ENCODE peak calls at places on chromosomes 6 and 20, in seven cellular contexts. One of them, this sample, is unnamed.

GRCh38 chr6:52049252-52050050 is 38.0 kb downstream of the PKHD1 start:
- DNase-seq in stomach: no peak
- DNase-seq in neural progenitor cell: peak
- DNase-seq in psoas muscle: no peak
- DNase-seq in cardiac fibroblast: peak
- DNase-seq in brain microvascular endothelial cell: peak
- DNase-seq in CD8-positive, alpha-beta T cell: no peak
- DNase-seq in this sample: peak

GRCh38 chr20:3239867-3240775 is 1.1 kb upstream of the SLC4A11 start:
- DNase-seq in stomach: no peak
- DNase-seq in CD8-positive, alpha-beta T cell: no peak
- DNase-seq in brain microvascular endothelial cell: no peak
- DNase-seq in cardiac fibroblast: no peak
- DNase-seq in neural progenitor cell: peak
- DNase-seq in psoas muscle: no peak
- DNase-seq in this sample: no peak

GRCh38 chr6:138722425-138723371 is 50.9 kb upstream of the CCDC28A start:
- DNase-seq in stomach: no peak
- DNase-seq in CD8-positive, alpha-beta T cell: no peak
- DNase-seq in neural progenitor cell: peak
- DNase-seq in cardiac fibroblast: peak
- DNase-seq in psoas muscle: no peak
- DNase-seq in brain microvascular endothelial cell: peak
- DNase-seq in this sample: peak

GRCh38 chr20:49385471-49385870 is 97.0 kb downstream of the KCNB1 start:
- DNase-seq in neural progenitor cell: peak
- DNase-seq in brain microvascular endothelial cell: peak
- DNase-seq in CD8-positive, alpha-beta T cell: no peak
- DNase-seq in psoas muscle: no peak
- DNase-seq in stomach: no peak
- DNase-seq in cardiac fibroblast: peak
- DNase-seq in this sample: no peak

GRCh38 chr20:18377896-18378481 is 88.8 kb downstream of the DZANK1 start:
- DNase-seq in stomach: no peak
- DNase-seq in brain microvascular endothelial cell: no peak
- DNase-seq in psoas muscle: no peak
- DNase-seq in neural progenitor cell: no peak
- DNase-seq in cardiac fibroblast: no peak
- DNase-seq in CD8-positive, alpha-beta T cell: no peak
- DNase-seq in this sample: no peak

GRCh38 chr20:4573564-4574355 is 147.9 kb upstream of the PRND start:
- DNase-seq in CD8-positive, alpha-beta T cell: no peak
- DNase-seq in psoas muscle: no peak
- DNase-seq in neural progenitor cell: no peak
- DNase-seq in cardiac fibroblast: peak
- DNase-seq in brain microvascular endothelial cell: peak
- DNase-seq in stomach: no peak
- DNase-seq in this sample: peak

GRCh38 chr20:8837396-8837795 is 231.5 kb upstream of the PLCB4 start:
- DNase-seq in CD8-positive, alpha-beta T cell: no peak
- DNase-seq in brain microvascular endothelial cell: peak
- DNase-seq in stomach: no peak
- DNase-seq in cardiac fibroblast: no peak
- DNase-seq in psoas muscle: no peak
- DNase-seq in neural progenitor cell: no peak
- DNase-seq in this sample: no peak

GRCh38 chr6:168789699-168790098 is 348.7 kb downstream of the SMOC2 start:
- DNase-seq in neural progenitor cell: no peak
- DNase-seq in CD8-positive, alpha-beta T cell: no peak
- DNase-seq in brain microvascular endothelial cell: no peak
- DNase-seq in psoas muscle: no peak
- DNase-seq in cardiac fibroblast: no peak
- DNase-seq in stomach: no peak
- DNase-seq in this sample: no peak

GRCh38 chr6:145028144-145028818 is 707.0 kb downstream of the EPM2A start:
- DNase-seq in psoas muscle: no peak
- DNase-seq in cardiac fibroblast: peak
- DNase-seq in CD8-positive, alpha-beta T cell: no peak
- DNase-seq in stomach: no peak
- DNase-seq in neural progenitor cell: peak
- DNase-seq in brain microvascular endothelial cell: peak
- DNase-seq in this sample: no peak

GRCh38 chr20:20549699-20550098 is 162.7 kb downstream of the RALGAPA2 start:
- DNase-seq in neural progenitor cell: no peak
- DNase-seq in cardiac fibroblast: peak
- DNase-seq in stomach: no peak
- DNase-seq in CD8-positive, alpha-beta T cell: no peak
- DNase-seq in psoas muscle: no peak
- DNase-seq in brain microvascular endothelial cell: peak
- DNase-seq in this sample: no peak

GRCh38 chr6:167154895-167155294 is 2.9 kb downstream of the GPR31 start:
- DNase-seq in stomach: no peak
- DNase-seq in brain microvascular endothelial cell: no peak
- DNase-seq in neural progenitor cell: no peak
- DNase-seq in CD8-positive, alpha-beta T cell: no peak
- DNase-seq in cardiac fibroblast: no peak
- DNase-seq in psoas muscle: no peak
- DNase-seq in this sample: no peak

GRCh38 chr6:168562576-168563151 is 121.7 kb downstream of the SMOC2 start:
- DNase-seq in CD8-positive, alpha-beta T cell: no peak
- DNase-seq in stomach: no peak
- DNase-seq in brain microvascular endothelial cell: no peak
- DNase-seq in psoas muscle: no peak
- DNase-seq in neural progenitor cell: no peak
- DNase-seq in cardiac fibroblast: no peak
- DNase-seq in this sample: no peak

GRCh38 chr6:88105741-88106340 is 58.2 kb downstream of the SPACA1 start:
- DNase-seq in neural progenitor cell: no peak
- DNase-seq in brain microvascular endothelial cell: peak
- DNase-seq in cardiac fibroblast: no peak
- DNase-seq in psoas muscle: no peak
- DNase-seq in stomach: no peak
- DNase-seq in CD8-positive, alpha-beta T cell: no peak
- DNase-seq in this sample: no peak

GRCh38 chr6:111850288-111850937 is 22.8 kb downstream of the FYN start:
- DNase-seq in psoas muscle: no peak
- DNase-seq in neural progenitor cell: no peak
- DNase-seq in cardiac fibroblast: no peak
- DNase-seq in CD8-positive, alpha-beta T cell: no peak
- DNase-seq in brain microvascular endothelial cell: no peak
- DNase-seq in stomach: no peak
- DNase-seq in this sample: no peak

GRCh38 chr6:105270511-105270910 is 90.7 kb upstream of the POPDC3 start:
- DNase-seq in psoas muscle: no peak
- DNase-seq in cardiac fibroblast: no peak
- DNase-seq in stomach: no peak
- DNase-seq in neural progenitor cell: no peak
- DNase-seq in brain microvascular endothelial cell: no peak
- DNase-seq in CD8-positive, alpha-beta T cell: no peak
- DNase-seq in this sample: no peak

GRCh38 chr6:134577998-134578397 is 260.1 kb upstream of the SGK1 start:
- DNase-seq in neural progenitor cell: peak
- DNase-seq in stomach: no peak
- DNase-seq in psoas muscle: no peak
- DNase-seq in cardiac fibroblast: peak
- DNase-seq in brain microvascular endothelial cell: peak
- DNase-seq in CD8-positive, alpha-beta T cell: no peak
- DNase-seq in this sample: no peak

GRCh38 chr6:130846507-130846906 is 19.3 kb downstream of the SMLR1 start:
- DNase-seq in cardiac fibroblast: no peak
- DNase-seq in psoas muscle: no peak
- DNase-seq in neural progenitor cell: no peak
- DNase-seq in stomach: no peak
- DNase-seq in CD8-positive, alpha-beta T cell: no peak
- DNase-seq in brain microvascular endothelial cell: no peak
- DNase-seq in this sample: no peak

GRCh38 chr6:130847546-130847945 is 20.3 kb downstream of the SMLR1 start:
- DNase-seq in psoas muscle: no peak
- DNase-seq in CD8-positive, alpha-beta T cell: no peak
- DNase-seq in neural progenitor cell: no peak
- DNase-seq in stomach: no peak
- DNase-seq in cardiac fibroblast: no peak
- DNase-seq in brain microvascular endothelial cell: no peak
- DNase-seq in this sample: no peak

GRCh38 chr6:130841128-130841728 is 14.0 kb downstream of the SMLR1 start:
- DNase-seq in psoas muscle: no peak
- DNase-seq in stomach: no peak
- DNase-seq in cardiac fibroblast: no peak
- DNase-seq in brain microvascular endothelial cell: no peak
- DNase-seq in CD8-positive, alpha-beta T cell: no peak
- DNase-seq in neural progenitor cell: no peak
- DNase-seq in this sample: peak

GRCh38 chr6:130840050-130840449 is 12.8 kb downstream of the SMLR1 start:
- DNase-seq in CD8-positive, alpha-beta T cell: no peak
- DNase-seq in stomach: no peak
- DNase-seq in cardiac fibroblast: no peak
- DNase-seq in psoas muscle: no peak
- DNase-seq in neural progenitor cell: no peak
- DNase-seq in brain microvascular endothelial cell: no peak
- DNase-seq in this sample: no peak

DNA sequence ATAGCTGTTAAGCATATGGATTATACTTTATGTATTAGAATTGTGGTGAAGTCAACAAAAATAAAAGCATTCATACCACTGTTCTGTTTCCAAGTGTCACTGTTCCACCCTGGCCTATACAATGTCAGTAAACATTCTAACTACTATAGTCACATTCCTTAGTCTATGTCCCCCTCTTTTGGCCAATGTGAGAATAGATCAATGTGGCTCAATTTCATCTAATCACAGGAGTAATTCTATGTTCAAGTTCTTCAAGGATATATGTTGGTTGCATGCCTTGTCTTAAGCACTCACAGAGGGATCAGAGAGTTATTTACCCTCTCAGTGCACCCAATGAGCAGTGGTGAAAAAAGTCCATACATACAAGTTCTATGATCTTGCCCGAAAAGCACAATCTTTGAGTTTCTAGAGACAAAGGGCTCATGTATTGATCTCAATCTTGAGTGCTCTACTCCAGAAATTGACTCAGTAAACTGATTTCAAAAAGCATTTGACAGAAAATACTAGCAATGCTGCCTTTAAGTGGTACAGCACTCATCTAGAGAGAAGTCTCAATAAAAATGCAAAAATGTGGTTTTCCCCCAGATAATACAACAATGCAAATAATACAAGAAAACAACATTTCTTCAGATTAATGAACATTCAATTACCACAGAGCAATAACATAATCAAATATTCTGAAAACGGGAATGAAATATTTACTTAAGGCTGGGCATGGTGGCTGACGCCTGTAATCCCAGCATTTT is 16.5 kb downstream of the SMLR1 start:
- DNase-seq in brain microvascular endothelial cell: peak
- DNase-seq in CD8-positive, alpha-beta T cell: peak
- DNase-seq in cardiac fibroblast: peak
- DNase-seq in stomach: no peak
- DNase-seq in psoas muscle: no peak
- DNase-seq in neural progenitor cell: peak
- DNase-seq in this sample: peak
- TF ChIP-seq CTCF in brain microvascular endothelial cell: peak
- TF ChIP-seq CTCF in CD8-positive, alpha-beta T cell: peak
- TF ChIP-seq CTCF in cardiac fibroblast: peak
- TF ChIP-seq CTCF in stomach: peak
- TF ChIP-seq CTCF in psoas muscle: peak
- TF ChIP-seq CTCF in neural progenitor cell: peak
- TF ChIP-seq CTCF in this sample: peak

DNA sequence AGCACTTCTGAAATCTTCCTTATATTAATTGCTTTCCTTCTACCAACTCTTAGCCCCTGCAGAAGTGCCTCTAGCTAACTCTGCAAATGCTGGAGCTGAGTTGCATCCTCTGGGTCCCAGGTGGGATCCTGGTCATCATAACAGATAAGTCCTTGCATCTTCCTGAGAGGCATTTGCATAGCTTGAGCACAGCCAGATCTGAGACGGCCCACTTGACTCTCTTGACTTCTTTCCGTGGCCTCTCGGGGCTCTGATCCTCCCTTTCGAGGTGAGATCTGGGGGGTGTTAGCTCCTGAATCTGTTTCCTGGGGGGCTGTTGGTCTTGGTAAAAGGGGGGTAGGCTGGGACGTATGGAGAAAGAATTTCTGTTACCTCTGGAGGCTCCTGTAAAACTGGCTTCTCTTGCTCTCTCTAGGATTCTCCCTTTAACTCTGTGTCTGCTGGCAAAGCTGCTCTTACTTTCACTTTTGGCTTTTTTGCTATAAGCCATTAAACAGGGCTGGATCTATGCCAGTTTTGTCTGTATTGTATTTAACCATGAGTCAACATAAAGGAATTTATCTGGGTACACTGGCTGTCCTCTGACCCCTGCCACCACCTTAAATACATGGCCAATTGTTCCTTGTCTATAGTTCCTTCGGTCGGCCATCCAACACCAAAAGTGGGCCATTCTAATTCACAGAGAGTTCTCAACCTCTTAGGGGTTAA is 223.1 kb upstream of the SYNCRIP start:
- DNase-seq in brain microvascular endothelial cell: peak
- DNase-seq in stomach: no peak
- DNase-seq in neural progenitor cell: peak
- DNase-seq in psoas muscle: no peak
- DNase-seq in cardiac fibroblast: peak
- DNase-seq in CD8-positive, alpha-beta T cell: no peak
- DNase-seq in this sample: peak
- H3K4me3 ChIP-seq in brain microvascular endothelial cell: peak
- H3K4me3 ChIP-seq in stomach: peak
- H3K4me3 ChIP-seq in neural progenitor cell: no peak
- H3K4me3 ChIP-seq in psoas muscle: peak
- H3K4me3 ChIP-seq in cardiac fibroblast: peak
- H3K4me3 ChIP-seq in CD8-positive, alpha-beta T cell: peak
- H3K4me3 ChIP-seq in this sample: peak

DNA sequence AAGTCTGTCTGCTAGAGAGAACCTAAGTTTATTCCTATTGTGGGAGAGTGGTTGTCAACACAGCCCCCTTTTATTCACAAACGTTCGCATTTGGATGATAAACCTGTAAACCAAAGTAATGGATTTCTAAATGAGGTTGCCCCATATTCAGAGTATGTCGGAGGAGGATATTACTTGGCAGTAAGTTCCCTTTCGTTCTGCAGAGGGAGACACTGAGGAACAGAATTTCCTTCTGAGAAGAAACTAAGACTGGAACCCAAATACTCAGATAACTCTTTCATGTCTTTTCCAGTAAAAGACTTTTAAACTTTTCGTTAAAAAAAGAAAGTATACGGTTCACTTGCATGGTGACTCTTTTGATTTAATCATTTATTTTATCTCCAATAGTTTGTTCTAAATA is 754.6 kb upstream of the MMS22L start:
- DNase-seq in stomach: no peak
- DNase-seq in CD8-positive, alpha-beta T cell: no peak
- DNase-seq in neural progenitor cell: no peak
- DNase-seq in brain microvascular endothelial cell: no peak
- DNase-seq in cardiac fibroblast: no peak
- DNase-seq in psoas muscle: no peak
- DNase-seq in this sample: no peak
- TF ChIP-seq CTCF in stomach: no peak
- TF ChIP-seq CTCF in CD8-positive, alpha-beta T cell: no peak
- TF ChIP-seq CTCF in neural progenitor cell: peak
- TF ChIP-seq CTCF in brain microvascular endothelial cell: peak
- TF ChIP-seq CTCF in cardiac fibroblast: no peak
- TF ChIP-seq CTCF in psoas muscle: no peak
- TF ChIP-seq CTCF in this sample: no peak

DNA sequence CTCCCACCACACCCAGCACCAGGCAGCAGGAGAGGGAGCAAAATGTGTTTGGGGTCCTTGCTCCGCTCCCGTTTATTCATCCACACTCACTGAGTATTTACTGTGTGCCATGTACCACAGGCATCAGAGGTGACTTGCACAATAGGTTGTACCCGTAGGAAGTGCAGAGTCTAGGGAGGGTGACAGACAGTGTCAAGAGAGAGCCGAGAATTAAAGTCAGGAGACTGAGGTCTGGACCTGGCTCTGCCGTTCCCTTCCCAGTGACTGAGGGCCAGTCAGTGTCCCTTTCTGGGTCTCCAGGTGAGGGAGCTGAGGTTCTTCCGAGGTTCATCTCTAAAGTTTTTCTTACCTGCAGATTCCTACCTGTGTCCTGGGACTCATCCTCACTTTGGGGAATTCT is 22.3 kb downstream of the TTBK1 start:
- DNase-seq in brain microvascular endothelial cell: no peak
- DNase-seq in stomach: no peak
- DNase-seq in psoas muscle: no peak
- DNase-seq in CD8-positive, alpha-beta T cell: no peak
- DNase-seq in neural progenitor cell: no peak
- DNase-seq in cardiac fibroblast: no peak
- DNase-seq in this sample: no peak
- H3K4me3 ChIP-seq in brain microvascular endothelial cell: no peak
- H3K4me3 ChIP-seq in stomach: no peak
- H3K4me3 ChIP-seq in psoas muscle: no peak
- H3K4me3 ChIP-seq in CD8-positive, alpha-beta T cell: no peak
- H3K4me3 ChIP-seq in neural progenitor cell: no peak
- H3K4me3 ChIP-seq in cardiac fibroblast: no peak
- H3K4me3 ChIP-seq in this sample: no peak

This sample was measured in astrocyte of the cerebellum.